ENCODE peak calls at places on chromosomes 2 and 18, in six cellular contexts. G is transverse colon, J is ACHN, S is GM10248, L is RKO, B is AG04450. D is an unnamed sample.

GRCh38 chr2:136246086-136246669 is 128.2 kb upstream of the CXCR4 start:
- DNase-seq in S (peak), B (no peak), L (no peak), G (peak), J (peak), D (no peak)

GRCh38 chr18:48928787-48929186 is 22.0 kb downstream of the SMAD7 start:
- DNase-seq in S (peak), G (peak), J (no peak), B (no peak), L (no peak), D (no peak)

GRCh38 chr2:3299130-3299529 is 78.5 kb downstream of the EIPR1 start:
- DNase-seq in B (no peak), S (no peak), G (no peak), J (no peak), L (no peak), D (no peak)

GRCh38 chr2:88201811-88202169 is 31.6 kb downstream of the THNSL2 start:
- DNase-seq in J (no peak), B (no peak), S (no peak), G (no peak), L (no peak), D (no peak)

GRCh38 chr18:61833978-61834377 is 58.8 kb downstream of the RNF152 start:
- DNase-seq in B (no peak), G (no peak), L (no peak), J (no peak), S (no peak), D (no peak)

GRCh38 chr18:8142131-8142711 is 467.0 kb upstream of the RAB12 start:
- DNase-seq in S (no peak), J (no peak), B (no peak), G (no peak), L (peak), D (no peak)

GRCh38 chr18:23406271-23406787 is 46.8 kb upstream of the RIOK3 start:
- DNase-seq in L (no peak), S (no peak), G (no peak), J (no peak), B (no peak), D (no peak)

GRCh38 chr2:173149491-173149890 is 73.8 kb downstream of the MAP3K20 start:
- DNase-seq in L (no peak), G (no peak), S (peak), B (no peak), J (no peak), D (no peak)

GRCh38 chr2:202377308-202377736 is 1.2 kb downstream of the BMPR2 start:
- DNase-seq in B (no peak), J (peak), L (peak), S (no peak), G (peak), D (no peak)

GRCh38 chr2:16515709-16516108 is 149.9 kb downstream of the CYRIA start:
- DNase-seq in J (no peak), L (no peak), S (no peak), G (no peak), B (no peak), D (no peak)

GRCh38 chr2:220394433-220394832 is 767.0 kb downstream of the SLC4A3 start:
- DNase-seq in B (peak), L (peak), J (peak), S (no peak), G (no peak), D (peak)

GRCh38 chr2:7377861-7378569 is 460.8 kb downstream of the RNF144A start:
- DNase-seq in G (no peak), J (no peak), L (no peak), B (no peak), S (no peak), D (no peak)